ENCODE peak calls at places on chromosomes 12 and 14, in four cellular contexts. One of them, this sample, is unnamed.

GRCh38 chr12:8665729-8666128 is 3.1 kb upstream of the MFAP5 start:
- DNase-seq in foreskin melanocyte: no peak
- DNase-seq in memory B cell: no peak
- DNase-seq in AG10803: peak; percentile 69
- DNase-seq in this sample: no peak

GRCh38 chr12:97939141-97939540 is 476.5 kb downstream of the RMST start:
- DNase-seq in foreskin melanocyte: peak; percentile 8
- DNase-seq in memory B cell: no peak
- DNase-seq in AG10803: no peak
- DNase-seq in this sample: no peak

GRCh38 chr14:102819790-102820330 is 42.6 kb downstream of the TRAF3 start:
- DNase-seq in foreskin melanocyte: no peak
- DNase-seq in memory B cell: no peak
- DNase-seq in AG10803: no peak
- DNase-seq in this sample: no peak

GRCh38 chr12:120013659-120014380 is 24.8 kb downstream of the BICDL1 start:
- DNase-seq in foreskin melanocyte: no peak
- DNase-seq in memory B cell: no peak
- DNase-seq in AG10803: no peak
- DNase-seq in this sample: no peak

GRCh38 chr12:124399622-124400021 is 104.7 kb downstream of the RFLNA start:
- DNase-seq in foreskin melanocyte: no peak
- DNase-seq in memory B cell: peak; percentile 32
- DNase-seq in AG10803: no peak
- DNase-seq in this sample: peak; percentile 66

GRCh38 chr12:32569256-32569655 is 109.8 kb upstream of the DNM1L start:
- DNase-seq in foreskin melanocyte: no peak
- DNase-seq in memory B cell: no peak
- DNase-seq in AG10803: no peak
- DNase-seq in this sample: no peak

GRCh38 chr12:104482113-104482512 is 25.4 kb downstream of the CHST11 start:
- DNase-seq in foreskin melanocyte: no peak
- DNase-seq in memory B cell: no peak
- DNase-seq in AG10803: no peak
- DNase-seq in this sample: no peak

GRCh38 chr14:22882529-22883190 is 362 bp upstream of the REM2 start:
- DNase-seq in foreskin melanocyte: no peak
- DNase-seq in memory B cell: no peak
- DNase-seq in AG10803: peak; percentile 18
- DNase-seq in this sample: peak; percentile 50

GRCh38 chr12:5806376-5807089 is 138.5 kb downstream of the ANO2 start:
- DNase-seq in foreskin melanocyte: no peak
- DNase-seq in memory B cell: no peak
- DNase-seq in AG10803: peak; percentile 10
- DNase-seq in this sample: no peak

GRCh38 chr12:128059621-128060370 is 207.2 kb upstream of the TMEM132C start:
- DNase-seq in foreskin melanocyte: no peak
- DNase-seq in memory B cell: no peak
- DNase-seq in AG10803: no peak
- DNase-seq in this sample: no peak

GRCh38 chr14:22112004-22112403 is 438.4 kb upstream of the OR4E1 start:
- DNase-seq in foreskin melanocyte: no peak
- DNase-seq in memory B cell: no peak
- DNase-seq in AG10803: no peak
- DNase-seq in this sample: no peak